ENCODE peak calls at places on chromosomes 13 and 19, in nine cellular contexts. One of them, this sample, is unnamed.

GRCh38 chr19:49196527-49197240 is 39.1 kb downstream of the TRPM4 start:
- DNase-seq in smooth muscle cell of the brain vasculature: no peak
- DNase-seq in keratinocyte: no peak
- DNase-seq in AG20443: no peak
- DNase-seq in NCI-H1105: peak
- DNase-seq in CD4-positive, alpha-beta memory T cell: no peak
- DNase-seq in nephron progenitor cell: no peak
- DNase-seq in DMS 273 treated with DMSO at 0.1 percent for 48 hours: no peak
- DNase-seq in activated naive CD8-positive, alpha-beta T cell treated with anti-CD3 and anti-CD28 coated beads, Interleukin-2, amount 10 ng/mL, durations not matched to agents 7 days and 5 days: no peak
- DNase-seq in this sample: peak

GRCh38 chr19:35757231-35757748 is 461 bp upstream of the HSPB6 start:
- DNase-seq in smooth muscle cell of the brain vasculature: peak
- DNase-seq in keratinocyte: no peak
- DNase-seq in AG20443: peak
- DNase-seq in NCI-H1105: no peak
- DNase-seq in CD4-positive, alpha-beta memory T cell: no peak
- DNase-seq in nephron progenitor cell: peak
- DNase-seq in DMS 273 treated with DMSO at 0.1 percent for 48 hours: peak
- DNase-seq in activated naive CD8-positive, alpha-beta T cell treated with anti-CD3 and anti-CD28 coated beads, Interleukin-2, amount 10 ng/mL, durations not matched to agents 7 days and 5 days: peak
- DNase-seq in this sample: no peak

GRCh38 chr13:43261018-43261417 is 237.6 kb downstream of the DNAJC15 start:
- DNase-seq in smooth muscle cell of the brain vasculature: no peak
- DNase-seq in keratinocyte: no peak
- DNase-seq in AG20443: peak
- DNase-seq in NCI-H1105: no peak
- DNase-seq in CD4-positive, alpha-beta memory T cell: no peak
- DNase-seq in nephron progenitor cell: no peak
- DNase-seq in DMS 273 treated with DMSO at 0.1 percent for 48 hours: no peak
- DNase-seq in activated naive CD8-positive, alpha-beta T cell treated with anti-CD3 and anti-CD28 coated beads, Interleukin-2, amount 10 ng/mL, durations not matched to agents 7 days and 5 days: no peak
- DNase-seq in this sample: no peak

GRCh38 chr13:111156421-111156820 is 41.3 kb downstream of the ARHGEF7 start:
- DNase-seq in smooth muscle cell of the brain vasculature: no peak
- DNase-seq in keratinocyte: no peak
- DNase-seq in AG20443: peak
- DNase-seq in NCI-H1105: no peak
- DNase-seq in CD4-positive, alpha-beta memory T cell: no peak
- DNase-seq in nephron progenitor cell: no peak
- DNase-seq in DMS 273 treated with DMSO at 0.1 percent for 48 hours: no peak
- DNase-seq in activated naive CD8-positive, alpha-beta T cell treated with anti-CD3 and anti-CD28 coated beads, Interleukin-2, amount 10 ng/mL, durations not matched to agents 7 days and 5 days: no peak
- DNase-seq in this sample: no peak

GRCh38 chr13:113941571-113942191 is 32.2 kb downstream of the C13orf46 start:
- DNase-seq in smooth muscle cell of the brain vasculature: no peak
- DNase-seq in keratinocyte: no peak
- DNase-seq in AG20443: no peak
- DNase-seq in NCI-H1105: peak
- DNase-seq in CD4-positive, alpha-beta memory T cell: no peak
- DNase-seq in nephron progenitor cell: no peak
- DNase-seq in DMS 273 treated with DMSO at 0.1 percent for 48 hours: no peak
- DNase-seq in activated naive CD8-positive, alpha-beta T cell treated with anti-CD3 and anti-CD28 coated beads, Interleukin-2, amount 10 ng/mL, durations not matched to agents 7 days and 5 days: no peak
- DNase-seq in this sample: no peak

GRCh38 chr13:32116210-32116609 is 84.6 kb downstream of the FRY start:
- DNase-seq in smooth muscle cell of the brain vasculature: no peak
- DNase-seq in keratinocyte: no peak
- DNase-seq in AG20443: no peak
- DNase-seq in NCI-H1105: no peak
- DNase-seq in CD4-positive, alpha-beta memory T cell: no peak
- DNase-seq in nephron progenitor cell: no peak
- DNase-seq in DMS 273 treated with DMSO at 0.1 percent for 48 hours: no peak
- DNase-seq in activated naive CD8-positive, alpha-beta T cell treated with anti-CD3 and anti-CD28 coated beads, Interleukin-2, amount 10 ng/mL, durations not matched to agents 7 days and 5 days: no peak
- DNase-seq in this sample: no peak

GRCh38 chr19:18501832-18502231 is 20.0 kb downstream of the ELL start:
- DNase-seq in smooth muscle cell of the brain vasculature: no peak
- DNase-seq in keratinocyte: no peak
- DNase-seq in AG20443: no peak
- DNase-seq in NCI-H1105: no peak
- DNase-seq in CD4-positive, alpha-beta memory T cell: no peak
- DNase-seq in nephron progenitor cell: no peak
- DNase-seq in DMS 273 treated with DMSO at 0.1 percent for 48 hours: no peak
- DNase-seq in activated naive CD8-positive, alpha-beta T cell treated with anti-CD3 and anti-CD28 coated beads, Interleukin-2, amount 10 ng/mL, durations not matched to agents 7 days and 5 days: no peak
- DNase-seq in this sample: no peak

GRCh38 chr19:42028304-42029216 is 34.5 kb upstream of the ATP1A3 start:
- DNase-seq in smooth muscle cell of the brain vasculature: no peak
- DNase-seq in keratinocyte: no peak
- DNase-seq in AG20443: no peak
- DNase-seq in NCI-H1105: no peak
- DNase-seq in CD4-positive, alpha-beta memory T cell: no peak
- DNase-seq in nephron progenitor cell: peak
- DNase-seq in DMS 273 treated with DMSO at 0.1 percent for 48 hours: peak
- DNase-seq in activated naive CD8-positive, alpha-beta T cell treated with anti-CD3 and anti-CD28 coated beads, Interleukin-2, amount 10 ng/mL, durations not matched to agents 7 days and 5 days: peak
- DNase-seq in this sample: no peak

GRCh38 chr13:71880753-71881541 is 13.9 kb upstream of the DACH1 start:
- DNase-seq in smooth muscle cell of the brain vasculature: no peak
- DNase-seq in keratinocyte: no peak
- DNase-seq in AG20443: peak
- DNase-seq in NCI-H1105: no peak
- DNase-seq in CD4-positive, alpha-beta memory T cell: no peak
- DNase-seq in nephron progenitor cell: no peak
- DNase-seq in DMS 273 treated with DMSO at 0.1 percent for 48 hours: no peak
- DNase-seq in activated naive CD8-positive, alpha-beta T cell treated with anti-CD3 and anti-CD28 coated beads, Interleukin-2, amount 10 ng/mL, durations not matched to agents 7 days and 5 days: no peak
- DNase-seq in this sample: no peak

GRCh38 chr19:18100710-18101109 is 3.1 kb downstream of the MAST3 start:
- DNase-seq in smooth muscle cell of the brain vasculature: no peak
- DNase-seq in keratinocyte: no peak
- DNase-seq in AG20443: no peak
- DNase-seq in NCI-H1105: no peak
- DNase-seq in CD4-positive, alpha-beta memory T cell: no peak
- DNase-seq in nephron progenitor cell: peak
- DNase-seq in DMS 273 treated with DMSO at 0.1 percent for 48 hours: no peak
- DNase-seq in activated naive CD8-positive, alpha-beta T cell treated with anti-CD3 and anti-CD28 coated beads, Interleukin-2, amount 10 ng/mL, durations not matched to agents 7 days and 5 days: no peak
- DNase-seq in this sample: no peak

GRCh38 chr13:26228080-26228479 is 6.0 kb upstream of the RNF6 start:
- DNase-seq in smooth muscle cell of the brain vasculature: no peak
- DNase-seq in keratinocyte: no peak
- DNase-seq in AG20443: no peak
- DNase-seq in NCI-H1105: no peak
- DNase-seq in CD4-positive, alpha-beta memory T cell: no peak
- DNase-seq in nephron progenitor cell: no peak
- DNase-seq in DMS 273 treated with DMSO at 0.1 percent for 48 hours: peak
- DNase-seq in activated naive CD8-positive, alpha-beta T cell treated with anti-CD3 and anti-CD28 coated beads, Interleukin-2, amount 10 ng/mL, durations not matched to agents 7 days and 5 days: no peak
- DNase-seq in this sample: no peak

GRCh38 chr13:25380741-25381324 is 9.1 kb downstream of the ATP8A2 start:
- DNase-seq in smooth muscle cell of the brain vasculature: no peak
- DNase-seq in keratinocyte: no peak
- DNase-seq in AG20443: no peak
- DNase-seq in NCI-H1105: no peak
- DNase-seq in CD4-positive, alpha-beta memory T cell: no peak
- DNase-seq in nephron progenitor cell: no peak
- DNase-seq in DMS 273 treated with DMSO at 0.1 percent for 48 hours: no peak
- DNase-seq in activated naive CD8-positive, alpha-beta T cell treated with anti-CD3 and anti-CD28 coated beads, Interleukin-2, amount 10 ng/mL, durations not matched to agents 7 days and 5 days: no peak
- DNase-seq in this sample: no peak

GRCh38 chr13:95492044-95492801 is 60.3 kb upstream of the CLDN10 start:
- DNase-seq in smooth muscle cell of the brain vasculature: no peak
- DNase-seq in keratinocyte: no peak
- DNase-seq in AG20443: no peak
- DNase-seq in NCI-H1105: peak
- DNase-seq in CD4-positive, alpha-beta memory T cell: no peak
- DNase-seq in nephron progenitor cell: no peak
- DNase-seq in DMS 273 treated with DMSO at 0.1 percent for 48 hours: no peak
- DNase-seq in activated naive CD8-positive, alpha-beta T cell treated with anti-CD3 and anti-CD28 coated beads, Interleukin-2, amount 10 ng/mL, durations not matched to agents 7 days and 5 days: no peak
- DNase-seq in this sample: peak

GRCh38 chr13:88806438-88806837 is 1135.3 kb downstream of the SLITRK5 start:
- DNase-seq in smooth muscle cell of the brain vasculature: no peak
- DNase-seq in keratinocyte: no peak
- DNase-seq in AG20443: no peak
- DNase-seq in NCI-H1105: no peak
- DNase-seq in CD4-positive, alpha-beta memory T cell: no peak
- DNase-seq in nephron progenitor cell: no peak
- DNase-seq in DMS 273 treated with DMSO at 0.1 percent for 48 hours: no peak
- DNase-seq in activated naive CD8-positive, alpha-beta T cell treated with anti-CD3 and anti-CD28 coated beads, Interleukin-2, amount 10 ng/mL, durations not matched to agents 7 days and 5 days: no peak
- DNase-seq in this sample: no peak

GRCh38 chr13:87676254-87677042 is 5.3 kb downstream of the SLITRK5 start:
- DNase-seq in smooth muscle cell of the brain vasculature: no peak
- DNase-seq in keratinocyte: no peak
- DNase-seq in AG20443: no peak
- DNase-seq in NCI-H1105: no peak
- DNase-seq in CD4-positive, alpha-beta memory T cell: peak
- DNase-seq in nephron progenitor cell: no peak
- DNase-seq in DMS 273 treated with DMSO at 0.1 percent for 48 hours: no peak
- DNase-seq in activated naive CD8-positive, alpha-beta T cell treated with anti-CD3 and anti-CD28 coated beads, Interleukin-2, amount 10 ng/mL, durations not matched to agents 7 days and 5 days: no peak
- DNase-seq in this sample: no peak

GRCh38 chr13:51000576-51001260 is 91.1 kb downstream of the RNASEH2B start:
- DNase-seq in smooth muscle cell of the brain vasculature: no peak
- DNase-seq in keratinocyte: peak
- DNase-seq in AG20443: peak
- DNase-seq in NCI-H1105: peak
- DNase-seq in CD4-positive, alpha-beta memory T cell: no peak
- DNase-seq in nephron progenitor cell: peak
- DNase-seq in DMS 273 treated with DMSO at 0.1 percent for 48 hours: peak
- DNase-seq in activated naive CD8-positive, alpha-beta T cell treated with anti-CD3 and anti-CD28 coated beads, Interleukin-2, amount 10 ng/mL, durations not matched to agents 7 days and 5 days: no peak
- DNase-seq in this sample: no peak

GRCh38 chr13:26785845-26786630 is 25.5 kb upstream of the GPR12 start:
- DNase-seq in smooth muscle cell of the brain vasculature: no peak
- DNase-seq in keratinocyte: no peak
- DNase-seq in AG20443: no peak
- DNase-seq in NCI-H1105: peak
- DNase-seq in CD4-positive, alpha-beta memory T cell: peak
- DNase-seq in nephron progenitor cell: peak
- DNase-seq in DMS 273 treated with DMSO at 0.1 percent for 48 hours: no peak
- DNase-seq in activated naive CD8-positive, alpha-beta T cell treated with anti-CD3 and anti-CD28 coated beads, Interleukin-2, amount 10 ng/mL, durations not matched to agents 7 days and 5 days: peak
- DNase-seq in this sample: no peak

GRCh38 chr19:14265285-14266036 is 59.5 kb upstream of the ADGRL1 start:
- DNase-seq in smooth muscle cell of the brain vasculature: no peak
- DNase-seq in keratinocyte: no peak
- DNase-seq in AG20443: no peak
- DNase-seq in NCI-H1105: no peak
- DNase-seq in CD4-positive, alpha-beta memory T cell: no peak
- DNase-seq in nephron progenitor cell: peak
- DNase-seq in DMS 273 treated with DMSO at 0.1 percent for 48 hours: no peak
- DNase-seq in activated naive CD8-positive, alpha-beta T cell treated with anti-CD3 and anti-CD28 coated beads, Interleukin-2, amount 10 ng/mL, durations not matched to agents 7 days and 5 days: no peak
- DNase-seq in this sample: no peak

GRCh38 chr13:75839418-75839817 is 203.3 kb downstream of the LMO7 start:
- DNase-seq in smooth muscle cell of the brain vasculature: no peak
- DNase-seq in keratinocyte: no peak
- DNase-seq in AG20443: no peak
- DNase-seq in NCI-H1105: no peak
- DNase-seq in CD4-positive, alpha-beta memory T cell: no peak
- DNase-seq in nephron progenitor cell: no peak
- DNase-seq in DMS 273 treated with DMSO at 0.1 percent for 48 hours: no peak
- DNase-seq in activated naive CD8-positive, alpha-beta T cell treated with anti-CD3 and anti-CD28 coated beads, Interleukin-2, amount 10 ng/mL, durations not matched to agents 7 days and 5 days: no peak
- DNase-seq in this sample: no peak

GRCh38 chr13:60329221-60329983 is 67.6 kb upstream of the TDRD3 start:
- DNase-seq in smooth muscle cell of the brain vasculature: peak
- DNase-seq in keratinocyte: no peak
- DNase-seq in AG20443: peak
- DNase-seq in NCI-H1105: peak
- DNase-seq in CD4-positive, alpha-beta memory T cell: no peak
- DNase-seq in nephron progenitor cell: peak
- DNase-seq in DMS 273 treated with DMSO at 0.1 percent for 48 hours: no peak
- DNase-seq in activated naive CD8-positive, alpha-beta T cell treated with anti-CD3 and anti-CD28 coated beads, Interleukin-2, amount 10 ng/mL, durations not matched to agents 7 days and 5 days: no peak
- DNase-seq in this sample: no peak

GRCh38 chr13:49569993-49570689 is 15.2 kb downstream of the RCBTB1 start:
- DNase-seq in smooth muscle cell of the brain vasculature: no peak
- DNase-seq in keratinocyte: no peak
- DNase-seq in AG20443: no peak
- DNase-seq in NCI-H1105: no peak
- DNase-seq in CD4-positive, alpha-beta memory T cell: peak
- DNase-seq in nephron progenitor cell: no peak
- DNase-seq in DMS 273 treated with DMSO at 0.1 percent for 48 hours: no peak
- DNase-seq in activated naive CD8-positive, alpha-beta T cell treated with anti-CD3 and anti-CD28 coated beads, Interleukin-2, amount 10 ng/mL, durations not matched to agents 7 days and 5 days: no peak
- DNase-seq in this sample: no peak

GRCh38 chr13:28584873-28585317 is 74.0 kb upstream of the POMP start:
- DNase-seq in smooth muscle cell of the brain vasculature: no peak
- DNase-seq in keratinocyte: no peak
- DNase-seq in AG20443: peak
- DNase-seq in NCI-H1105: no peak
- DNase-seq in CD4-positive, alpha-beta memory T cell: no peak
- DNase-seq in nephron progenitor cell: no peak
- DNase-seq in DMS 273 treated with DMSO at 0.1 percent for 48 hours: no peak
- DNase-seq in activated naive CD8-positive, alpha-beta T cell treated with anti-CD3 and anti-CD28 coated beads, Interleukin-2, amount 10 ng/mL, durations not matched to agents 7 days and 5 days: no peak
- DNase-seq in this sample: no peak

GRCh38 chr19:3455393-3455955 is 24.9 kb downstream of the SMIM24 start:
- DNase-seq in smooth muscle cell of the brain vasculature: no peak
- DNase-seq in keratinocyte: no peak
- DNase-seq in AG20443: no peak
- DNase-seq in NCI-H1105: no peak
- DNase-seq in CD4-positive, alpha-beta memory T cell: peak
- DNase-seq in nephron progenitor cell: no peak
- DNase-seq in DMS 273 treated with DMSO at 0.1 percent for 48 hours: no peak
- DNase-seq in activated naive CD8-positive, alpha-beta T cell treated with anti-CD3 and anti-CD28 coated beads, Interleukin-2, amount 10 ng/mL, durations not matched to agents 7 days and 5 days: no peak
- DNase-seq in this sample: no peak

GRCh38 chr13:26529441-26529840 is 28.0 kb upstream of the WASF3 start:
- DNase-seq in smooth muscle cell of the brain vasculature: peak
- DNase-seq in keratinocyte: no peak
- DNase-seq in AG20443: peak
- DNase-seq in NCI-H1105: no peak
- DNase-seq in CD4-positive, alpha-beta memory T cell: no peak
- DNase-seq in nephron progenitor cell: peak
- DNase-seq in DMS 273 treated with DMSO at 0.1 percent for 48 hours: no peak
- DNase-seq in activated naive CD8-positive, alpha-beta T cell treated with anti-CD3 and anti-CD28 coated beads, Interleukin-2, amount 10 ng/mL, durations not matched to agents 7 days and 5 days: peak
- DNase-seq in this sample: peak

GRCh38 chr13:31468114-31468902 is 268.5 kb downstream of the B3GLCT start:
- DNase-seq in smooth muscle cell of the brain vasculature: no peak
- DNase-seq in keratinocyte: no peak
- DNase-seq in AG20443: no peak
- DNase-seq in NCI-H1105: no peak
- DNase-seq in CD4-positive, alpha-beta memory T cell: no peak
- DNase-seq in nephron progenitor cell: no peak
- DNase-seq in DMS 273 treated with DMSO at 0.1 percent for 48 hours: no peak
- DNase-seq in activated naive CD8-positive, alpha-beta T cell treated with anti-CD3 and anti-CD28 coated beads, Interleukin-2, amount 10 ng/mL, durations not matched to agents 7 days and 5 days: no peak
- DNase-seq in this sample: no peak

GRCh38 chr19:17448190-17448967 is at the start of gene TMEM221:
- DNase-seq in smooth muscle cell of the brain vasculature: no peak
- DNase-seq in keratinocyte: no peak
- DNase-seq in AG20443: peak
- DNase-seq in NCI-H1105: peak
- DNase-seq in CD4-positive, alpha-beta memory T cell: peak
- DNase-seq in nephron progenitor cell: peak
- DNase-seq in DMS 273 treated with DMSO at 0.1 percent for 48 hours: no peak
- DNase-seq in activated naive CD8-positive, alpha-beta T cell treated with anti-CD3 and anti-CD28 coated beads, Interleukin-2, amount 10 ng/mL, durations not matched to agents 7 days and 5 days: peak
- DNase-seq in this sample: peak

This sample was measured in lung microvascular endothelial cell.